ENCODE peak calls at places on chromosomes 7 and 10, in eight cellular contexts. U is iPS DF 6.9; W is left lung; Q is CD8-positive, alpha-beta T cell; D is CD4-positive, alpha-beta memory T cell; V is thoracic aorta; P is neuronal stem cell; X is CD8-positive, alpha-beta memory T cell. F is an unnamed sample.

GRCh38 chr10:125263551-125263950 is 103.2 kb upstream of the CTBP2 start:
- DNase-seq in U (no peak), W (no peak), Q (no peak), D (no peak), V (no peak), P (no peak), X (no peak), F (no peak)

GRCh38 chr7:6049780-6050179 is 18.6 kb downstream of the ANKRD61 start:
- DNase-seq in U (no peak), W (no peak), Q (no peak), D (no peak), V (no peak), P (no peak), X (no peak), F (no peak)

GRCh38 chr10:5603848-5604170 is 62.6 kb downstream of the ASB13 start:
- DNase-seq in U (no peak), W (no peak), Q (no peak), D (no peak), V (no peak), P (no peak), X (no peak), F (no peak)

GRCh38 chr10:87817291-87817872 is 644 bp downstream of the ATAD1 start:
- DNase-seq in U (no peak), W (no peak), Q (no peak), D (no peak), V (no peak), P (no peak), X (peak; percentile 15), F (no peak)

GRCh38 chr7:20744913-20745587 is 41.6 kb downstream of the SP8 start:
- DNase-seq in U (no peak), W (no peak), Q (no peak), D (no peak), V (no peak), P (no peak), X (no peak), F (no peak)

GRCh38 chr7:43232376-43232775 is 119.9 kb downstream of the HECW1 start:
- DNase-seq in U (no peak), W (no peak), Q (no peak), D (no peak), V (no peak), P (no peak), X (no peak), F (no peak)

GRCh38 chr10:63464402-63465292 is 1.1 kb downstream of the JMJD1C start:
- DNase-seq in U (no peak), W (no peak), Q (no peak), D (no peak), V (no peak), P (no peak), X (no peak), F (no peak)

GRCh38 chr7:66748791-66749190 is 8.3 kb downstream of the RABGEF1 start:
- DNase-seq in U (no peak), W (no peak), Q (no peak), D (no peak), V (no peak), P (no peak), X (no peak), F (no peak)

GRCh38 chr10:90462761-90463160 is 395.1 kb downstream of the HTR7 start:
- DNase-seq in U (no peak), W (no peak), Q (no peak), D (no peak), V (no peak), P (no peak), X (no peak), F (no peak)

GRCh38 chr7:130732980-130733865 is 784 bp downstream of the KLF14 start:
- DNase-seq in U (no peak), W (peak; percentile 90), Q (no peak), D (peak; percentile 15), V (no peak), P (no peak), X (no peak), F (peak; percentile 22)

GRCh38 chr10:28293238-28294168 is 9.4 kb downstream of the MPP7 start:
- DNase-seq in U (no peak), W (no peak), Q (no peak), D (no peak), V (no peak), P (no peak), X (no peak), F (no peak)

GRCh38 chr10:69807696-69808095 is 6.0 kb downstream of the COL13A1 start:
- DNase-seq in U (no peak), W (no peak), Q (no peak), D (no peak), V (no peak), P (no peak), X (no peak), F (no peak)

GRCh38 chr7:47454066-47454950 is 127.6 kb downstream of the TNS3 start:
- DNase-seq in U (no peak), W (no peak), Q (no peak), D (no peak), V (no peak), P (no peak), X (no peak), F (no peak)

GRCh38 chr10:28788767-28789166 is 111.4 kb downstream of the BAMBI start:
- DNase-seq in U (no peak), W (no peak), Q (no peak), D (no peak), V (no peak), P (no peak), X (no peak), F (no peak)

GRCh38 chr10:108736111-108736510 is 1187.2 kb downstream of the XPNPEP1 start:
- DNase-seq in U (no peak), W (no peak), Q (no peak), D (no peak), V (no peak), P (no peak), X (no peak), F (no peak)
- H3K9me3 ChIP-seq in U (peaks cover 3% of the 10 kb centered on the region), W (no peaks in the 10 kb centered on the region), Q (no peaks in the 10 kb centered on the region), D (no peaks in the 10 kb centered on the region), V (no peaks in the 10 kb centered on the region), P (no peaks in the 10 kb centered on the region), X (no peaks in the 10 kb centered on the region), F (peaks cover 3% of the 10 kb centered on the region)

DNA sequence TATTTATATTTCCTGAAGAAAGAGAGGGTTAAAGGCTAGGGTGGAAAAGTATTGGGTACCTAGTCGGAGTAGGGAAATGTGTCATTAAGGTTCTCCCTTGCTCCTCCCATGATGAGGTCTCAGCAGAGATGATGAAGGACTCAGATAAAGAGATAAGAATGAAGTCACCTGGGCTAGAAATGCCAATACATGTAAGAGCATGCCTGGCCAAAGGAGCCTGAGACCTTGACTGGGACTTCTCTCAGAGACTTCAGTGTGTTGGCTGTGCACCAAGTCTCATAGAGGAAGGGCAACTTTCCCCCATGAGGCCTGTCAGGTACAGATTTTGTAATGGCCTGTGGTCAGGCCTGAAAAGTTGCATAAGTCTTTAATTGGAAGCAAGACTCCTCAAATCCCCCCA is 361.0 kb upstream of the CDC14C start:
- DNase-seq in U (no peak), W (no peak), Q (no peak), D (no peak), V (no peak), P (no peak), X (no peak), F (no peak)
- H3K9me3 ChIP-seq in U (no peaks in the 10 kb centered on the region), W (no peaks in the 10 kb centered on the region), Q (no peaks in the 10 kb centered on the region), D (no peaks in the 10 kb centered on the region), V (no peaks in the 10 kb centered on the region), P (no peaks in the 10 kb centered on the region), X (no peaks in the 10 kb centered on the region), F (no peaks in the 10 kb centered on the region)

DNA sequence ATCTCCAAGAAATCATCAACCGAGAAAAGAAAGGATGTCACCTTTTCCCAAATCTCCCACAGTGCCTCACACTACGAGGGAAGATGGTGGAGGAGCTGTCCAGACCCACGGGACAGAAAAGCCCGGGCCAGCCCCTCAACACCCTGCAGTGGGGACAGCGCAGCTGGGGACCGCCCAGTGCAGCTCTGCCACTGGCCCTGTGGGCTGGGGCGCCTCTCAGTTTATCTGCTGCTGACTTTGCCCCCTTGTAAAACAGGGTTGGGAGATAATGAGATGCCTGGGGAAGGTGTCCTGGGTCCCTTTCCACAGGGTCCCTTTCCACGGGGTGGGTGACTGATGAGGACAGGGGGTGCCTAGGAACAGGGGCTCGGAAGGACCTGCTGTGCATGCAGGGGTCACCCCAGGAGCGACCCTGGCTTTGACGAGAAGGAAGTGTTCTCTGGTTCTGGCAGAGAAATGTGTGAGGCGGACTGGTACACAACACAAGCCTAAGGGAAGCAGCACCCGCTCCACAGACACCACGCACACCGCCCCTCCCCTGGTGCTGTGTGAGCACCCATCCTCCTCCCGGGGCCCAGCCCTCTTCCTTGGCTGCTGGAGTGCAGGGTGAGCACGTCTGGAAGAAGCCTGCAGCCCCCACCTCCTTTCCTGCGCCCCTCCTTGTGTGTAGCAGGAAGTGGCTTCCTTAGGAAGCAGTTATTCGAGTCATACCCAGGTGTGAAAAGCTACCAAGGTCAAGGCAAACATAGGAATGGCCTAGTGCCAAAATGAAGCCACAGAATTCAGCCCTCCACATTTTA is 339.9 kb downstream of the DNAJB6 start:
- DNase-seq in U (no peak), W (peak; percentile 65), Q (no peak), D (no peak), V (no peak), P (no peak), X (no peak), F (no peak)
- H3K9me3 ChIP-seq in U (peaks cover 25% of the 10 kb centered on the region), W (no peaks in the 10 kb centered on the region), Q (no peaks in the 10 kb centered on the region), D (no peaks in the 10 kb centered on the region), V (no peaks in the 10 kb centered on the region), P (peaks cover 6% of the 10 kb centered on the region), X (no peaks in the 10 kb centered on the region), F (no peaks in the 10 kb centered on the region)

GRCh38 chr10:58268454-58268945 is 462 bp upstream of the CISD1 start:
- DNase-seq in U (no peak), W (no peak), Q (no peak), D (no peak), V (no peak), P (no peak), X (no peak), F (no peak)
- H3K9me3 ChIP-seq in U (no peaks in the 10 kb centered on the region), W (no peaks in the 10 kb centered on the region), Q (no peaks in the 10 kb centered on the region), D (no peaks in the 10 kb centered on the region), V (no peaks in the 10 kb centered on the region), P (no peaks in the 10 kb centered on the region), X (no peaks in the 10 kb centered on the region), F (no peaks in the 10 kb centered on the region)

GRCh38 chr10:10138685-10139084 is 879.0 kb upstream of the CELF2 start:
- DNase-seq in U (no peak), W (no peak), Q (no peak), D (peak; percentile 17), V (no peak), P (no peak), X (no peak), F (no peak)
- H3K9me3 ChIP-seq in U (no peaks in the 10 kb centered on the region), W (no peaks in the 10 kb centered on the region), Q (no peaks in the 10 kb centered on the region), D (no peaks in the 10 kb centered on the region), V (no peaks in the 10 kb centered on the region), P (no peaks in the 10 kb centered on the region), X (no peaks in the 10 kb centered on the region), F (no peaks in the 10 kb centered on the region)

DNA sequence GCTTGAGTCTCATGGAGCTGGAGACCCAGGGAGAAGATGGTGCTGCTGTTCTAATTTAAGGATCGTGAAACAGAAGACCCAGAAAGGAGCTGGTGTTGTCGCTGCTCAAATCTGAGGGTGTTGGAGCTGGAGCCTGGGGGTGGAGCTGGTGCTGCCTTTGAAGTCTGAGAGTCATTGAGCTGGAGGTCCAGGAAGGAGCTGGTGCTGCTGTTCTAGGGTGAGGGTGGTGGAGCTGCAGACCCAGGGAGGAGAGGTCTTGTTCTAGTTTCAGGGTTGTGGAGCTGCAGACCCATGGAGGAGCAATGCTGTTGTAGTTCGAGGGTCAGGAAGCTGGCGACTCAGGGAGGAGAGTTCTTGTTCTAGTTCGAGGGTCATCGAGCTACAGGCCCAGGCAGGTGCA is 84.1 kb upstream of the ZNF479 start:
- DNase-seq in U (no peak), W (no peak), Q (no peak), D (no peak), V (no peak), P (no peak), X (no peak), F (no peak)
- H3K9me3 ChIP-seq in U (peaks cover 20% of the 10 kb centered on the region), W (no peaks in the 10 kb centered on the region), Q (no peaks in the 10 kb centered on the region), D (no peaks in the 10 kb centered on the region), V (peaks cover 3% of the 10 kb centered on the region), P (no peaks in the 10 kb centered on the region), X (no peaks in the 10 kb centered on the region), F (no peaks in the 10 kb centered on the region)

GRCh38 chr7:147029935-147030334 is 913.3 kb downstream of the CNTNAP2 start:
- DNase-seq in U (no peak), W (no peak), Q (no peak), D (no peak), V (no peak), P (no peak), X (no peak), F (no peak)
- H3K9me3 ChIP-seq in U (no peaks in the 10 kb centered on the region), W (no peaks in the 10 kb centered on the region), Q (no peaks in the 10 kb centered on the region), D (no peaks in the 10 kb centered on the region), V (no peaks in the 10 kb centered on the region), P (no peaks in the 10 kb centered on the region), X (no peaks in the 10 kb centered on the region), F (no peaks in the 10 kb centered on the region)